ENCODE peak calls at places on chromosomes 7 and 10, in four cellular contexts. Z, J, N and V are unnamed samples.
A peak's percentile ranks its signal among the peaks of the same experiment; 100 is the strongest.

GRCh38 chr7:70779321-70779720 is 352.6 kb upstream of the GALNT17 start:
- DNase-seq in Z (no peak), J (no peak), N (no peak), V (no peak)

GRCh38 chr7:94706991-94707390 is 51.1 kb upstream of the SGCE start:
- DNase-seq in Z (no peak), J (no peak), N (no peak), V (no peak)

GRCh38 chr7:36945612-36946400 is 221.5 kb upstream of the AOAH start:
- DNase-seq in Z (no peak), J (no peak), N (peak; percentile 86), V (no peak)

GRCh38 chr7:105353752-105354328 is 34.9 kb downstream of the SRPK2 start:
- DNase-seq in Z (peak; percentile 66), J (no peak), N (no peak), V (no peak)

GRCh38 chr7:105339404-105340316 is 49.1 kb downstream of the SRPK2 start:
- DNase-seq in Z (no peak), J (no peak), N (no peak), V (no peak)

GRCh38 chr10:61933857-61934559 is 32.5 kb downstream of the ARID5B start:
- DNase-seq in Z (no peak), J (no peak), N (no peak), V (no peak)

GRCh38 chr10:16494174-16494573 is 27.5 kb downstream of the C1QL3 start:
- DNase-seq in Z (no peak), J (no peak), N (no peak), V (no peak)

GRCh38 chr7:142854505-142855400 is at the start of gene EPHB6:
- DNase-seq in Z (peak; percentile 96), J (no peak), N (no peak), V (peak; percentile 71)

GRCh38 chr7:106289848-106290247 is 5.1 kb upstream of the NAMPT start:
- DNase-seq in Z (no peak), J (no peak), N (no peak), V (no peak)

GRCh38 chr10:16828114-16828568 is 10.9 kb upstream of the RSU1 start:
- DNase-seq in Z (peak; percentile 32), J (peak; percentile 48), N (peak; percentile 69), V (peak; percentile 42)

GRCh38 chr7:229184-229964 is 37.0 kb downstream of the FAM20C start:
- DNase-seq in Z (no peak), J (no peak), N (no peak), V (no peak)

GRCh38 chr7:6221340-6222319 is 50.8 kb downstream of the CYTH3 start:
- DNase-seq in Z (peak; percentile 40), J (no peak), N (no peak), V (no peak)

GRCh38 chr7:69190025-69190424 is 408.2 kb upstream of the AUTS2 start:
- DNase-seq in Z (no peak), J (no peak), N (no peak), V (no peak)

GRCh38 chr7:132002343-132002968 is 446.0 kb upstream of the PODXL start:
- DNase-seq in Z (no peak), J (no peak), N (no peak), V (no peak)

GRCh38 chr10:87546971-87547413 is 42.3 kb downstream of the MINPP1 start:
- DNase-seq in Z (no peak), J (no peak), N (no peak), V (no peak)

GRCh38 chr7:35286986-35287385 is 33.1 kb upstream of the TBX20 start:
- DNase-seq in Z (no peak), J (no peak), N (no peak), V (no peak)

GRCh38 chr7:50812109-50812508 is 29.4 kb upstream of the GRB10 start:
- DNase-seq in Z (no peak), J (no peak), N (no peak), V (no peak)

GRCh38 chr10:126250527-126251310 is 137.6 kb downstream of the ADAM12 start:
- DNase-seq in Z (no peak), J (no peak), N (no peak), V (no peak)

GRCh38 chr7:11706666-11707605 is 125.1 kb downstream of the THSD7A start:
- DNase-seq in Z (no peak), J (no peak), N (no peak), V (no peak)

GRCh38 chr7:11698273-11698930 is 133.6 kb downstream of the THSD7A start:
- DNase-seq in Z (no peak), J (no peak), N (no peak), V (no peak)

GRCh38 chr10:119371704-119372663 is 164.6 kb downstream of the GRK5 start:
- DNase-seq in Z (no peak), J (no peak), N (no peak), V (no peak)

GRCh38 chr7:114715907-114716306 is 206.0 kb upstream of the MDFIC start:
- DNase-seq in Z (no peak), J (no peak), N (no peak), V (no peak)

GRCh38 chr7:136086712-136087111 is 109.6 kb upstream of the MTPN start:
- DNase-seq in Z (peak; percentile 84), J (peak; percentile 30), N (peak; percentile 53), V (peak; percentile 35)

GRCh38 chr10:71244638-71245419 is 32.5 kb downstream of the UNC5B start:
- DNase-seq in Z (no peak), J (no peak), N (no peak), V (no peak)

GRCh38 chr10:81876253-81876731 is 1.3 kb downstream of the NRG3 start:
- DNase-seq in Z (no peak), J (no peak), N (no peak), V (no peak)

GRCh38 chr10:70148516-70148915 is 2.0 kb upstream of the TYSND1 start:
- DNase-seq in Z (no peak), J (no peak), N (no peak), V (no peak)

GRCh38 chr10:1536341-1536740 is 201.0 kb downstream of the ADARB2 start:
- DNase-seq in Z (no peak), J (no peak), N (no peak), V (no peak)

GRCh38 chr7:138345567-138345966 is 114.5 kb upstream of the TRIM24 start:
- DNase-seq in Z (no peak), J (no peak), N (no peak), V (no peak)

GRCh38 chr10:4535531-4535930 is 290.5 kb upstream of the AKR1E2 start:
- DNase-seq in Z (no peak), J (no peak), N (no peak), V (no peak)

GRCh38 chr10:21336476-21337170 is 188.9 kb downstream of the SKIDA1 start:
- DNase-seq in Z (peak; percentile 84), J (no peak), N (peak; percentile 92), V (peak; percentile 29)

GRCh38 chr7:53315986-53316385 is 280.6 kb downstream of the POM121L12 start:
- DNase-seq in Z (no peak), J (no peak), N (no peak), V (no peak)

GRCh38 chr7:77940647-77941046 is 142.1 kb downstream of the PHTF2 start:
- DNase-seq in Z (peak; percentile 47), J (no peak), N (peak; percentile 36), V (peak; percentile 16)

GRCh38 chr10:25209618-25210017 is 34.8 kb downstream of the GPR158 start:
- DNase-seq in Z (no peak), J (no peak), N (no peak), V (no peak)
- TF ChIP-seq BHLHE40 in Z (no peak), J (no peak), N (no peak), V (no peak)

DNA sequence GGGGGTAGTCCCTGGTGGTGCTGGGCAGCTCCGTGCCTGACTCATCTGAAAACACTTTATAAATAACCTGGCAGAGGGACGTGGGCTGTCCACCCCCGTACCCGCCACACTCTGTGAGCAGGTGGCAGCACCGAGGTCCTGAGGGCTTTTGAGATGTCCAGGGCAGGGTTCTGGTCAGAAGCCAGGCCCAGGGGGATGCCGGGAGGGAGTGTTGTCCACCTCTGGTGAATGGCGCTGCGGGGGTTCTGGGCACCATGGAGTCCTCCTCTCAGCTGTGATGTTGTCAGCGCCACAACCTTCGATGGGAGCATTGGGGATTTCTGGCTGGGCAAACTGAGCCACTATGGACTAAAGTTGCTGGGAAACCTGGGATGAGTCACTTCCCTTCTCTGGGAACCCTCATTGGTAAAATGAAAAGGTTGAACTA is 27.4 kb upstream of the GOLGA7B start:
- DNase-seq in Z (no peak), J (no peak), N (no peak), V (no peak)
- TF ChIP-seq FOXM1 in Z (no peak), J (no peak), N (no peak), V (no peak)

GRCh38 chr7:26101471-26102151 is 50.4 kb upstream of the NFE2L3 start:
- DNase-seq in Z (no peak), J (no peak), N (peak; percentile 18), V (no peak)
- TF ChIP-seq SP1 in Z (no peak), J (no peak), N (no peak), V (no peak)

DNA sequence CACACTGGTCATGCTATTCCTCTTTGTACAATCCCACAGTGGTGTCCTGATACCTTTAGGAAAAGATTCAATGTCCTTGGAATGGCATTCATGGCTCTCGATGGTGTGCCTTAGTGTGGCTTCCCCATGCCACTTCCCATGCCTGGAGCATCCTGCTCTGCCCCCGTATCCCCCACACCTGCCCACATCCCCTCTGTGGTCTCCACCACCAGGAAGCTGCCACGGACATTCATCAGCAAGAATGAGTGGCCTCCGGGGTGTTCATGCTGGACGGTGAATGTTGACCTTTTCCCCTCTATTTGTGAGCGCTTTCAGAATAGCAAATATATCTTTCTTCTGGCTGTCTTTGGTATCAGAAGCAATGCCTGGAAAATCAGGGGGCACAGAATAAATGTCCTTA is 261.9 kb upstream of the NRP1 start:
- DNase-seq in Z (no peak), J (no peak), N (no peak), V (no peak)
- TF ChIP-seq BHLHE40 in Z (no peak), J (no peak), N (no peak), V (no peak)

GRCh38 chr7:141073173-141073640 is 657 bp upstream of the TMEM178B start:
- DNase-seq in Z (no peak), J (no peak), N (peak; percentile 3), V (peak; percentile 77)

GRCh38 chr7:141073641-141074161 is at the start of gene TMEM178B:
- DNase-seq in Z (no peak), J (no peak), N (no peak), V (peak; percentile 60)

GRCh38 chr7:141071855-141072547 is 1.9 kb upstream of the TMEM178B start:
- DNase-seq in Z (no peak), J (no peak), N (no peak), V (peak; percentile 38)

GRCh38 chr7:141071260-141071854 is 2.5 kb upstream of the TMEM178B start:
- DNase-seq in Z (peak; percentile 58), J (no peak), N (peak; percentile 7), V (peak; percentile 61)

GRCh38 chr7:141072548-141073172 is 1.2 kb upstream of the TMEM178B start:
- DNase-seq in Z (no peak), J (no peak), N (no peak), V (peak; percentile 76)
- TF ChIP-seq FOXM1 in Z (no peak), J (no peak), N (no peak), V (no peak)